ENCODE peak calls at places on chromosomes 6 and 20, in ten cellular contexts. J is BE2C; D is breast epithelium; U is osteoblast; G is cardiac muscle cell; O is fibroblast of lung; X is uterus; L is heart right ventricle; R is HCT116; P is CD8-positive, alpha-beta T cell. S is an unnamed sample. For H3K27me3, the result is how much of the 10 kb centered on the place peaks cover.

GRCh38 chr20:34420975-34421374 is 57.9 kb downstream of the ITCH start:
- DNase-seq in J (no peak), D (no peak), U (no peak), G (no peak), O (no peak), X (no peak), L (no peak), R (no peak), P (no peak), S (no peak)

GRCh38 chr6:99241905-99242534 is 107.5 kb downstream of the FAXC start:
- DNase-seq in J (peak), D (no peak), U (no peak), G (peak), O (peak), X (no peak), L (no peak), R (peak), P (no peak), S (peak)

GRCh38 chr6:156652231-156652750 is 124.9 kb upstream of the ARID1B start:
- DNase-seq in J (no peak), D (no peak), U (no peak), G (no peak), O (no peak), X (no peak), L (no peak), R (no peak), P (no peak), S (no peak)

GRCh38 chr6:4920914-4921410 is 82.9 kb downstream of the RPP40 start:
- DNase-seq in J (no peak), D (no peak), U (no peak), G (no peak), O (no peak), X (no peak), L (no peak), R (no peak), P (no peak), S (no peak)

GRCh38 chr6:113763883-113764282 is 93.3 kb upstream of the MARCKS start:
- DNase-seq in J (no peak), D (no peak), U (peak), G (no peak), O (peak), X (no peak), L (no peak), R (peak), P (no peak), S (peak)

GRCh38 chr20:61699184-61700066 is 366.3 kb downstream of the TAF4 start:
- DNase-seq in J (no peak), D (no peak), U (peak), G (peak), O (no peak), X (no peak), L (no peak), R (no peak), P (no peak), S (no peak)

GRCh38 chr20:61263084-61263695 is 11.1 kb downstream of the CDH4 start:
- DNase-seq in J (peak), D (no peak), U (peak), G (no peak), O (peak), X (no peak), L (no peak), R (no peak), P (peak), S (no peak)

GRCh38 chr20:10581823-10582222 is 92.0 kb downstream of the JAG1 start:
- DNase-seq in J (no peak), D (no peak), U (no peak), G (no peak), O (no peak), X (no peak), L (no peak), R (no peak), P (no peak), S (peak)

GRCh38 chr6:31888281-31889258 is 8.9 kb downstream of the EHMT2 start:
- DNase-seq in J (peak), D (no peak), U (peak), G (peak), O (no peak), X (no peak), L (peak), R (no peak), P (peak), S (no peak)

GRCh38 chr6:144725731-144726522 is 440.8 kb downstream of the UTRN start:
- DNase-seq in J (no peak), D (no peak), U (no peak), G (no peak), O (no peak), X (no peak), L (no peak), R (no peak), P (peak), S (peak)

GRCh38 chr6:8301502-8301901 is 133.8 kb downstream of the SLC35B3 start:
- DNase-seq in J (no peak), D (no peak), U (no peak), G (no peak), O (no peak), X (no peak), L (no peak), R (no peak), P (no peak), S (no peak)

GRCh38 chr6:32627831-32628230 is 9.4 kb upstream of the HLA-DQA1 start:
- DNase-seq in J (no peak), D (no peak), U (no peak), G (no peak), O (peak), X (peak), L (no peak), R (no peak), P (no peak), S (peak)

GRCh38 chr6:29845405-29846006 is 17.9 kb downstream of the HLA-G start:
- DNase-seq in J (no peak), D (no peak), U (no peak), G (no peak), O (no peak), X (no peak), L (no peak), R (peak), P (no peak), S (peak)

GRCh38 chr6:142868917-142869316 is 76.1 kb downstream of the HIVEP2 start:
- DNase-seq in J (no peak), D (no peak), U (no peak), G (no peak), O (no peak), X (no peak), L (no peak), R (no peak), P (no peak), S (no peak)

GRCh38 chr6:143405381-143406154 is 44.9 kb downstream of the ADAT2 start:
- DNase-seq in J (no peak), D (no peak), U (peak), G (no peak), O (peak), X (no peak), L (no peak), R (no peak), P (no peak), S (peak)

GRCh38 chr20:34369265-34369664 is 6.2 kb downstream of the ITCH start:
- DNase-seq in J (no peak), D (no peak), U (no peak), G (no peak), O (no peak), X (no peak), L (no peak), R (no peak), P (no peak), S (peak)

GRCh38 chr20:47708140-47708807 is 77.0 kb downstream of the SULF2 start:
- DNase-seq in J (no peak), D (no peak), U (no peak), G (no peak), O (no peak), X (no peak), L (no peak), R (no peak), P (no peak), S (no peak)

GRCh38 chr6:63644668-63645326 is 9.2 kb downstream of the PHF3 start:
- DNase-seq in J (no peak), D (no peak), U (no peak), G (no peak), O (no peak), X (no peak), L (no peak), R (no peak), P (no peak), S (peak)

GRCh38 chr6:26017567-26017966 is 55.0 kb downstream of the TRIM38 start:
- DNase-seq in J (no peak), D (peak), U (peak), G (no peak), O (peak), X (peak), L (peak), R (no peak), P (no peak), S (peak)

GRCh38 chr6:73079978-73080377 is 145.3 kb downstream of the KHDC1L start:
- DNase-seq in J (no peak), D (no peak), U (peak), G (no peak), O (no peak), X (no peak), L (no peak), R (no peak), P (no peak), S (peak)

GRCh38 chr6:41445268-41445667 is 100.9 kb upstream of the FOXP4 start:
- DNase-seq in J (no peak), D (no peak), U (peak), G (no peak), O (peak), X (no peak), L (no peak), R (no peak), P (no peak), S (no peak)

GRCh38 chr6:41441598-41442205 is 104.5 kb upstream of the FOXP4 start:
- DNase-seq in J (no peak), D (no peak), U (no peak), G (no peak), O (no peak), X (no peak), L (no peak), R (no peak), P (no peak), S (no peak)

GRCh38 chr6:41440958-41441357 is 105.2 kb upstream of the FOXP4 start:
- DNase-seq in J (no peak), D (no peak), U (peak), G (no peak), O (no peak), X (no peak), L (no peak), R (no peak), P (no peak), S (no peak)

GRCh38 chr6:41443616-41444525 is 102.3 kb upstream of the FOXP4 start:
- DNase-seq in J (no peak), D (no peak), U (peak), G (no peak), O (peak), X (peak), L (peak), R (no peak), P (no peak), S (no peak)

GRCh38 chr6:41442800-41443501 is 103.2 kb upstream of the FOXP4 start:
- DNase-seq in J (peak), D (no peak), U (peak), G (peak), O (peak), X (peak), L (peak), R (no peak), P (no peak), S (no peak)
- H3K27me3 ChIP-seq in J (under half), D (under half), U (half or more), G (under half), O (under half), X (under half), L (under half), R (under half), P (under half), S (under half)

GRCh38 chr6:167100241-167100674 is 22.6 kb upstream of the CCR6 start:
- DNase-seq in J (no peak), D (no peak), U (no peak), G (no peak), O (no peak), X (no peak), L (no peak), R (no peak), P (no peak), S (no peak)
- H3K4me3 ChIP-seq in J (no peak), D (no peak), U (no peak), G (no peak), O (no peak), X (no peak), L (no peak), R (no peak), P (no peak), S (no peak)

GRCh38 chr6:38339914-38340313 is 299.8 kb downstream of the BTBD9 start:
- DNase-seq in J (no peak), D (no peak), U (no peak), G (no peak), O (no peak), X (no peak), L (no peak), R (no peak), P (no peak), S (no peak)

GRCh38 chr6:38341501-38341900 is 298.2 kb downstream of the BTBD9 start:
- DNase-seq in J (no peak), D (no peak), U (no peak), G (no peak), O (no peak), X (no peak), L (no peak), R (no peak), P (no peak), S (no peak)

GRCh38 chr6:38336922-38337321 is 302.8 kb downstream of the BTBD9 start:
- DNase-seq in J (no peak), D (no peak), U (no peak), G (no peak), O (no peak), X (no peak), L (no peak), R (no peak), P (no peak), S (no peak)

GRCh38 chr6:38337819-38338465 is 301.8 kb downstream of the BTBD9 start:
- DNase-seq in J (no peak), D (no peak), U (peak), G (no peak), O (peak), X (no peak), L (no peak), R (peak), P (no peak), S (peak)
- TF ChIP-seq CTCF in J (no peak), D (no peak), U (peak), G (peak), O (peak), X (no peak), L (no peak), R (no peak), P (no peak), S (peak)

DNA sequence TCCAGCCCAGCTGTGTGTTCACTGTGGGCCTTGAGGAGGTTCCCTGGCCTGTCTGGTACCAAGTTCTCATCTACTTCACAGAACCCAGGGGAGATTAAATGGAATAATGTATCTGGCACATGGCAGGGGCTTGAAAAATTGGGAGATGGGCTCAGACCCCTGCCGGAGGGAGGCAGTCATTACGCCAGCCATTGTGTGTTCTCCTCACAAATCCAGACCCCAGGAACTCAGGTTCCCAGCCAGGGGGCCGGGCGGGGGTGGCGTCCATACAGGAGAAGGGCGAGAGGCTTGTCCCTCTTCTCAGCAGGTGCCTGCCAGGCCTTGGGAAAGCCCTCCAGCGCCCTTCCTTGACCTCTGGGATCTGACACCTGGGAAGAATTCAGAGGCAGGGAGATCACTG is 8.1 kb downstream of the NOL4L start:
- DNase-seq in J (no peak), D (no peak), U (no peak), G (no peak), O (no peak), X (no peak), L (no peak), R (no peak), P (no peak), S (no peak)
- H3K27me3 ChIP-seq in J (under half), D (under half), U (under half), G (under half), O (under half), X (under half), L (under half), R (under half), P (under half), S (under half)

DNA sequence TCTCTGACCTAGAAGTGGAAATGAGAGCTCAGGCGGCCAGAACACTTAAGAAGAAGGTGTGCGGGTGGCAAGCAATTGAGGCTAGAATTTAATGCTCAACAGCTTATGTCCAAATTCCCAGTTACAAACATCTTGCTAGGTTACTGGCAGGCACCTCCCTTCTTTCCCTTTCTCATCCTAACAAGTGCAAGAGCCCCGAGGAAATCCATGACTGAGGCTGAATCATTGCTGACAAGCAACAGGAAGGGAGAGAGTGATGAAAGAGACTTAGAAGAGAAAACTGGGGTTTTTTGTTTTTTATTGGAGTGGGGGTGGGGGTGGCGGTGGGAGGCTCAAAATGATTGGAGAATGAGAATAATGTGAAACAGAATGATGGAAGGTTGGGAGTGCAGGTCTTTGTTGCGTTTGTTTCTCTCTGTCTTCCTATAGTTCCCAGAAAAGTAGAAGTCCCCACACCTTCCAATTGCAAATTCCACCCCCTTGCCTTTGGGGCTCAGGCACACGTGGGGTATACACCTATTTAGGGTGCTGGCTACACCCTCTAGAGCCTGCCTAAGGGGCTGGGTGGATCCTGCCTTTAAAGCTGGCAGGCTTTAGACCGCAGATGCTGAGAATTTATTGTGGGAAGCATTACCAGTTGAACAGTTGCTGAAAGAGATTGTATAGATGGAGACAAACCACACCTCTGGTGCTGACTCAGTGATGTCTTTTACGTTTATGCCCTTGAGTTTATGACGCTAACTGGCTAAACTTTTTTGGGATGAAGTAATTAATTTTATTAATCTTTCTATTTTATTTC is 1.4 kb downstream of the FAM83B start:
- DNase-seq in J (no peak), D (no peak), U (peak), G (no peak), O (peak), X (no peak), L (no peak), R (peak), P (no peak), S (peak)
- H3K4me3 ChIP-seq in J (no peak), D (peak), U (no peak), G (no peak), O (no peak), X (no peak), L (no peak), R (peak), P (no peak), S (peak)

GRCh38 chr20:15842872-15843271 is 730.4 kb downstream of the KIF16B start:
- DNase-seq in J (no peak), D (no peak), U (no peak), G (no peak), O (no peak), X (no peak), L (no peak), R (no peak), P (no peak), S (peak)
- TF ChIP-seq CTCF in J (peak), D (no peak), U (no peak), G (no peak), O (no peak), X (no peak), L (no peak), R (no peak), P (no peak), S (no peak)

GRCh38 chr6:36798852-36799251 is 40.4 kb downstream of the CPNE5 start:
- DNase-seq in J (no peak), D (no peak), U (no peak), G (no peak), O (no peak), X (no peak), L (no peak), R (no peak), P (no peak), S (no peak)

GRCh38 chr6:36803482-36803881 is 35.8 kb downstream of the CPNE5 start:
- DNase-seq in J (no peak), D (no peak), U (no peak), G (no peak), O (no peak), X (no peak), L (no peak), R (no peak), P (no peak), S (no peak)

GRCh38 chr6:36797653-36798052 is 41.6 kb downstream of the CPNE5 start:
- DNase-seq in J (no peak), D (no peak), U (no peak), G (no peak), O (no peak), X (no peak), L (no peak), R (no peak), P (no peak), S (no peak)

GRCh38 chr6:36797055-36797454 is 42.2 kb downstream of the CPNE5 start:
- DNase-seq in J (no peak), D (no peak), U (no peak), G (no peak), O (no peak), X (no peak), L (no peak), R (no peak), P (no peak), S (no peak)

GRCh38 chr6:36800223-36801095 is 38.8 kb downstream of the CPNE5 start:
- DNase-seq in J (peak), D (no peak), U (no peak), G (no peak), O (no peak), X (no peak), L (no peak), R (no peak), P (no peak), S (no peak)
- H3K27me3 ChIP-seq in J (under half), D (under half), U (under half), G (under half), O (under half), X (under half), L (under half), R (under half), P (under half), S (under half)

GRCh38 chr6:33664506-33665057 is 43.5 kb downstream of the ITPR3 start:
- DNase-seq in J (no peak), D (no peak), U (no peak), G (no peak), O (no peak), X (no peak), L (no peak), R (no peak), P (no peak), S (no peak)
- H3K4me3 ChIP-seq in J (no peak), D (no peak), U (no peak), G (no peak), O (no peak), X (no peak), L (no peak), R (no peak), P (no peak), S (no peak)

GRCh38 chr6:80742481-80742880 is 636.0 kb downstream of the BCKDHB start:
- DNase-seq in J (peak), D (no peak), U (no peak), G (peak), O (peak), X (no peak), L (no peak), R (peak), P (no peak), S (peak)
- TF ChIP-seq CTCF in J (peak), D (no peak), U (peak), G (peak), O (peak), X (no peak), L (peak), R (peak), P (no peak), S (peak)